ENCODE peak calls at places on chromosomes 16 and 17, in ten cellular contexts. X is HCT116, P is astrocyte, N is heart right ventricle, A is RWPE2, Y is colonic mucosa, U is cardiac muscle cell, Q is lower lobe of right lung, W is ascending aorta, O is breast epithelium. S is an unnamed sample.

GRCh38 chr17:50681260-50682200 is 26.2 kb downstream of the ANKRD40 start:
- DNase-seq in X (peak; percentile 73), P (peak; percentile 67), N (no peak), A (peak; percentile 66), Y (peak; percentile 66), U (peak; percentile 87), Q (no peak), W (no peak), O (no peak), S (no peak)

GRCh38 chr17:8393470-8394231 is 4.0 kb downstream of the RNF222 start:
- DNase-seq in X (no peak), P (no peak), N (no peak), A (no peak), Y (peak; percentile 41), U (no peak), Q (no peak), W (no peak), O (no peak), S (no peak)

GRCh38 chr16:13911306-13911705 is 8.6 kb upstream of the ERCC4 start:
- DNase-seq in X (no peak), P (no peak), N (no peak), A (no peak), Y (no peak), U (no peak), Q (no peak), W (no peak), O (no peak), S (no peak)

GRCh38 chr16:13038591-13038990 is 137.2 kb downstream of the SHISA9 start:
- DNase-seq in X (no peak), P (no peak), N (no peak), A (no peak), Y (no peak), U (no peak), Q (no peak), W (no peak), O (no peak), S (no peak)

GRCh38 chr17:57707892-57708291 is 37.2 kb downstream of the CCDC182 start:
- DNase-seq in X (no peak), P (no peak), N (no peak), A (no peak), Y (no peak), U (peak; percentile 12), Q (no peak), W (peak; percentile 49), O (no peak), S (no peak)

GRCh38 chr17:42325026-42325425 is 36.7 kb downstream of the STAT5A start:
- DNase-seq in X (peak; percentile 81), P (peak; percentile 92), N (no peak), A (peak; percentile 88), Y (peak; percentile 36), U (peak; percentile 52), Q (no peak), W (peak; percentile 90), O (peak; percentile 51), S (no peak)

GRCh38 chr16:22192261-22193133 is 13.6 kb upstream of the EEF2K start:
- DNase-seq in X (no peak), P (peak; percentile 93), N (peak; percentile 72), A (no peak), Y (peak; percentile 84), U (peak; percentile 98), Q (peak; percentile 86), W (peak; percentile 94), O (peak; percentile 90), S (peak; percentile 77)

GRCh38 chr17:29677139-29677834 is 54.6 kb upstream of the CORO6 start:
- DNase-seq in X (no peak), P (no peak), N (no peak), A (no peak), Y (no peak), U (peak; percentile 88), Q (no peak), W (peak; percentile 65), O (no peak), S (peak; percentile 52)

GRCh38 chr17:60630352-60630751 is 30.4 kb downstream of the PPM1D start:
- DNase-seq in X (no peak), P (no peak), N (no peak), A (no peak), Y (no peak), U (peak; percentile 63), Q (no peak), W (no peak), O (no peak), S (peak; percentile 43)

GRCh38 chr17:8109669-8110455 is 8.5 kb downstream of the ALOXE3 start:
- DNase-seq in X (no peak), P (no peak), N (peak; percentile 59), A (no peak), Y (peak; percentile 75), U (peak; percentile 48), Q (peak; percentile 83), W (peak; percentile 74), O (peak; percentile 66), S (peak; percentile 45)

GRCh38 chr17:80187493-80187892 is 17.7 kb downstream of the CARD14 start:
- DNase-seq in X (no peak), P (peak; percentile 5), N (peak; percentile 72), A (no peak), Y (peak; percentile 79), U (peak; percentile 65), Q (peak; percentile 65), W (no peak), O (peak; percentile 64), S (peak; percentile 66)

GRCh38 chr16:67483731-67484525 is 581 bp upstream of the AGRP start:
- DNase-seq in X (no peak), P (no peak), N (no peak), A (no peak), Y (no peak), U (no peak), Q (no peak), W (no peak), O (no peak), S (no peak)

GRCh38 chr16:31420037-31420436 is 8.1 kb downstream of the COX6A2 start:
- DNase-seq in X (no peak), P (no peak), N (no peak), A (no peak), Y (no peak), U (no peak), Q (no peak), W (no peak), O (no peak), S (no peak)

DNA sequence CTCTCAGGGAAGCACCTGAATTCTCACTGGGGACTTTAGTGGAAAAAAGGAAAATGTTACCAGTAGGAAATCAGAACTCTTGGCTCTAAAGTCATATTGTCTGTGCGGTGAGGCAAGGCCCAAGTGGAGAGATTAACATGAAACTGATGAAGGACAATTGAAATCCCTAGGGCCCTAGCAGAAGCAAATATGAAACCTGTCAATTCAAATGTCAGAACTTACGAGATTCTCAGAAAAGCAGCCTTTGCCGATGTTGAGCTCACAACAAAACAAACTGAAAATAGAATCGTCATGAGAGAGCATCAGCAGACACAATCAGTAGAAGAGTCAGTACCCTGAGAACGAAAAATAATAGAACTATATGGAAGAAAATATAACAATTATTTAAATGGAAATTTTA is 108.8 kb downstream of the ELAC2 start:
- DNase-seq in X (no peak), P (no peak), N (no peak), A (no peak), Y (no peak), U (no peak), Q (no peak), W (no peak), O (no peak), S (no peak)
- TF ChIP-seq CTCF in X (no peak), P (no peak), N (no peak), A (no peak), Y (no peak), U (no peak), Q (no peak), W (no peak), O (no peak), S (no peak)

GRCh38 chr16:81458827-81459598 is 14.4 kb downstream of the CMIP start:
- DNase-seq in X (no peak), P (no peak), N (no peak), A (no peak), Y (no peak), U (no peak), Q (no peak), W (no peak), O (no peak), S (no peak)
- H3K4me1 ChIP-seq in X (peaks cover 28% of the 10 kb centered on the region), P (peaks cover 16% of the 10 kb centered on the region), N (peaks cover 3% of the 10 kb centered on the region), A (peaks cover 12% of the 10 kb centered on the region), Y (peaks cover 6% of the 10 kb centered on the region), U (peaks cover 4% of the 10 kb centered on the region), Q (peaks cover 62% of the 10 kb centered on the region), W (no peaks in the 10 kb centered on the region), O (no peaks in the 10 kb centered on the region), S (peaks cover 44% of the 10 kb centered on the region)

GRCh38 chr16:47320546-47321315 is 140.1 kb downstream of the ITFG1 start:
- DNase-seq in X (no peak), P (peak; percentile 23), N (no peak), A (no peak), Y (no peak), U (peak; percentile 6), Q (no peak), W (no peak), O (no peak), S (no peak)

GRCh38 chr16:47317465-47318240 is 143.2 kb downstream of the ITFG1 start:
- DNase-seq in X (no peak), P (no peak), N (no peak), A (no peak), Y (no peak), U (no peak), Q (no peak), W (no peak), O (no peak), S (no peak)

DNA sequence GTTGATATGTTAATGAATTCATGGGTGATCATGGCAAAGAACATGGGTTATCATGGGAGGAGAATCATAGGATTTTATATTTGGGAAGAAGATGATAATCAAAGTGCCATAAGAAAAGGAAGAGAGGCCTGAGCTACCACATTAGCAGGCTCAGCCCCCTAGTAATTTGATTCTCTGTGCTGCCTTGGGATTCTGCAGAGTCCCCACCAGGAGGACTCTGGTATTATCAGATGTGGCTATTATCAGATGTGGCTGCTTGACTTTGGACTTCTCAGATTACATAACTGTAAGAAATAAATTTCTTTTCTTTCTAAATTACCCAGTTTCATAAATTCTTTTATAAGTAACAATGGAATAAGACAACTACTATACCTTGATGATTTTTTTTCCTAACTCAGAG is 137.6 kb downstream of the ITFG1 start:
- DNase-seq in X (no peak), P (no peak), N (no peak), A (no peak), Y (no peak), U (no peak), Q (no peak), W (no peak), O (no peak), S (no peak)
- TF ChIP-seq CTCF in X (no peak), P (no peak), N (no peak), A (no peak), Y (no peak), U (no peak), Q (no peak), W (no peak), O (no peak), S (no peak)

DNA sequence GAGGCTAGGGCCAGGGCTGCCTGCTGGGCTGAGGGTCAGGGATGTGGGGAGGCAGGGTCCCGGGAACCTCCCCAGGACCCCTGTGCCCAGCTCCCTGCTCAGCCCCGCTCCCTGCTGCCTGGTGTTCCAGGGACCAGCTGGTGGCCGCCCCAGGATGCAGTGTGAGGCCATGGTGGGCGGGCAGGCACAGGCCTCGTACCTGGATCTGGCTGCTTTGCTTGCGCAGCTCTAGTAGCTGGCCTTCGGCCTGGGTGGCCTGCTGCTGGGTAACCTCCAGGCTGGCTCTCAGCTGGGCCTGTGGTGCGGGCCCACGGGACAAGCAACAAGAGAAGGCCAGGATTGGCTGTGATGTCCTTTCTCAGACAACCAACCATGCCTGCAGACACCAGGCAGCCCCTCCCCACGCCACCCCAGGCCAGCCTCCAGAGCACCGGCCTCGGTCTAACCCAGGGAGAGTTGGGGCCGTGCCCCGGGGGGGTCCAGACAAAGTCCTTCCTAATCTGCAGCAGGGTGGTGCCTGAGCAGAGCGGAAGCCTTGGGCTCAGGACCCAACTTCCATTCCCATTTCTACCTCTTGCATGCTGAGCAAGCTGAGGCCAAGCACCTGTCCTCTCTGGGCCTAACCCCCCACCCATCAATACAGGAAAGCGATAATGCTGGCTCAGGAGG is 4.1 kb downstream of the TRIM65 start:
- DNase-seq in X (no peak), P (no peak), N (no peak), A (no peak), Y (no peak), U (no peak), Q (no peak), W (no peak), O (no peak), S (no peak)
- H3K4me1 ChIP-seq in X (peaks cover 40% of the 10 kb centered on the region), P (peaks cover 12% of the 10 kb centered on the region), N (peaks cover 23% of the 10 kb centered on the region), A (peaks cover 9% of the 10 kb centered on the region), Y (peaks cover 8% of the 10 kb centered on the region), U (peaks cover 8% of the 10 kb centered on the region), Q (peaks cover 29% of the 10 kb centered on the region), W (no peaks in the 10 kb centered on the region), O (no peaks in the 10 kb centered on the region), S (peaks cover 44% of the 10 kb centered on the region)